ENCODE peak calls at places on chromosomes 16 and 17, in ten cellular contexts. One of them, this sample, is unnamed.

GRCh38 chr16:19153876-19154275 is 14.2 kb upstream of the SYT17 start:
- DNase-seq in activated naive CD8-positive, alpha-beta T cell treated with anti-CD3 and anti-CD28 coated beads, Interleukin-2, amount 50 U/mL, for 24 hours: no peak
- DNase-seq in epithelial cell of proximal tubule: no peak
- DNase-seq in ovary: no peak
- DNase-seq in COR-L47: peak; percentile 44
- DNase-seq in kidney: no peak
- DNase-seq in Peyer's patch: no peak
- DNase-seq in HS-27A: no peak
- DNase-seq in A549: peak; percentile 59
- DNase-seq in EL: peak; percentile 39
- DNase-seq in this sample: no peak

GRCh38 chr17:9647014-9647413 is 1.7 kb downstream of the USP43 start:
- DNase-seq in activated naive CD8-positive, alpha-beta T cell treated with anti-CD3 and anti-CD28 coated beads, Interleukin-2, amount 50 U/mL, for 24 hours: no peak
- DNase-seq in epithelial cell of proximal tubule: peak; percentile 23
- DNase-seq in ovary: no peak
- DNase-seq in COR-L47: no peak
- DNase-seq in kidney: no peak
- DNase-seq in Peyer's patch: no peak
- DNase-seq in HS-27A: no peak
- DNase-seq in A549: no peak
- DNase-seq in EL: no peak
- DNase-seq in this sample: no peak

GRCh38 chr17:10737168-10737622 is 7.4 kb upstream of the TMEM220 start:
- DNase-seq in activated naive CD8-positive, alpha-beta T cell treated with anti-CD3 and anti-CD28 coated beads, Interleukin-2, amount 50 U/mL, for 24 hours: peak; percentile 39
- DNase-seq in epithelial cell of proximal tubule: peak; percentile 61
- DNase-seq in ovary: peak; percentile 61
- DNase-seq in COR-L47: peak; percentile 9
- DNase-seq in kidney: no peak
- DNase-seq in Peyer's patch: peak; percentile 92
- DNase-seq in HS-27A: no peak
- DNase-seq in A549: peak; percentile 72
- DNase-seq in EL: peak; percentile 61
- DNase-seq in this sample: peak; percentile 58

GRCh38 chr17:14301761-14302401 is 1.0 kb downstream of the HS3ST3B1 start:
- DNase-seq in activated naive CD8-positive, alpha-beta T cell treated with anti-CD3 and anti-CD28 coated beads, Interleukin-2, amount 50 U/mL, for 24 hours: peak; percentile 65
- DNase-seq in epithelial cell of proximal tubule: no peak
- DNase-seq in ovary: peak; percentile 56
- DNase-seq in COR-L47: no peak
- DNase-seq in kidney: peak; percentile 79
- DNase-seq in Peyer's patch: peak; percentile 78
- DNase-seq in HS-27A: no peak
- DNase-seq in A549: no peak
- DNase-seq in EL: peak; percentile 60
- DNase-seq in this sample: peak; percentile 41

GRCh38 chr16:709651-710499 is 4.3 kb upstream of the FBXL16 start:
- DNase-seq in activated naive CD8-positive, alpha-beta T cell treated with anti-CD3 and anti-CD28 coated beads, Interleukin-2, amount 50 U/mL, for 24 hours: no peak
- DNase-seq in epithelial cell of proximal tubule: no peak
- DNase-seq in ovary: no peak
- DNase-seq in COR-L47: peak; percentile 96
- DNase-seq in kidney: no peak
- DNase-seq in Peyer's patch: no peak
- DNase-seq in HS-27A: peak; percentile 51
- DNase-seq in A549: no peak
- DNase-seq in EL: peak; percentile 66
- DNase-seq in this sample: no peak

GRCh38 chr16:23974223-23974622 is 138.4 kb downstream of the PRKCB start:
- DNase-seq in activated naive CD8-positive, alpha-beta T cell treated with anti-CD3 and anti-CD28 coated beads, Interleukin-2, amount 50 U/mL, for 24 hours: no peak
- DNase-seq in epithelial cell of proximal tubule: no peak
- DNase-seq in ovary: no peak
- DNase-seq in COR-L47: no peak
- DNase-seq in kidney: no peak
- DNase-seq in Peyer's patch: no peak
- DNase-seq in HS-27A: no peak
- DNase-seq in A549: no peak
- DNase-seq in EL: no peak
- DNase-seq in this sample: no peak

GRCh38 chr17:4597975-4598374 is 13.6 kb downstream of the SMTNL2 start:
- DNase-seq in activated naive CD8-positive, alpha-beta T cell treated with anti-CD3 and anti-CD28 coated beads, Interleukin-2, amount 50 U/mL, for 24 hours: no peak
- DNase-seq in epithelial cell of proximal tubule: no peak
- DNase-seq in ovary: no peak
- DNase-seq in COR-L47: no peak
- DNase-seq in kidney: peak; percentile 46
- DNase-seq in Peyer's patch: no peak
- DNase-seq in HS-27A: no peak
- DNase-seq in A549: no peak
- DNase-seq in EL: no peak
- DNase-seq in this sample: no peak

GRCh38 chr17:54771409-54771808 is 129.2 kb upstream of the TOM1L1 start:
- DNase-seq in activated naive CD8-positive, alpha-beta T cell treated with anti-CD3 and anti-CD28 coated beads, Interleukin-2, amount 50 U/mL, for 24 hours: no peak
- DNase-seq in epithelial cell of proximal tubule: peak; percentile 50
- DNase-seq in ovary: no peak
- DNase-seq in COR-L47: no peak
- DNase-seq in kidney: no peak
- DNase-seq in Peyer's patch: no peak
- DNase-seq in HS-27A: no peak
- DNase-seq in A549: no peak
- DNase-seq in EL: no peak
- DNase-seq in this sample: no peak

GRCh38 chr17:58333396-58334207 is 5.0 kb upstream of the TSPOAP1 start:
- DNase-seq in activated naive CD8-positive, alpha-beta T cell treated with anti-CD3 and anti-CD28 coated beads, Interleukin-2, amount 50 U/mL, for 24 hours: peak; percentile 50
- DNase-seq in epithelial cell of proximal tubule: no peak
- DNase-seq in ovary: no peak
- DNase-seq in COR-L47: no peak
- DNase-seq in kidney: peak; percentile 32
- DNase-seq in Peyer's patch: no peak
- DNase-seq in HS-27A: no peak
- DNase-seq in A549: no peak
- DNase-seq in EL: no peak
- DNase-seq in this sample: no peak

GRCh38 chr16:54351171-54351570 is 64.6 kb upstream of the IRX3 start:
- DNase-seq in activated naive CD8-positive, alpha-beta T cell treated with anti-CD3 and anti-CD28 coated beads, Interleukin-2, amount 50 U/mL, for 24 hours: no peak
- DNase-seq in epithelial cell of proximal tubule: no peak
- DNase-seq in ovary: no peak
- DNase-seq in COR-L47: no peak
- DNase-seq in kidney: no peak
- DNase-seq in Peyer's patch: no peak
- DNase-seq in HS-27A: no peak
- DNase-seq in A549: no peak
- DNase-seq in EL: no peak
- DNase-seq in this sample: no peak

GRCh38 chr17:81166033-81166472 is at the start of gene AATK:
- DNase-seq in activated naive CD8-positive, alpha-beta T cell treated with anti-CD3 and anti-CD28 coated beads, Interleukin-2, amount 50 U/mL, for 24 hours: no peak
- DNase-seq in epithelial cell of proximal tubule: no peak
- DNase-seq in ovary: no peak
- DNase-seq in COR-L47: no peak
- DNase-seq in kidney: no peak
- DNase-seq in Peyer's patch: no peak
- DNase-seq in HS-27A: no peak
- DNase-seq in A549: no peak
- DNase-seq in EL: no peak
- DNase-seq in this sample: no peak

GRCh38 chr16:4839942-4840341 is 7.1 kb downstream of the GLYR1 start:
- DNase-seq in activated naive CD8-positive, alpha-beta T cell treated with anti-CD3 and anti-CD28 coated beads, Interleukin-2, amount 50 U/mL, for 24 hours: no peak
- DNase-seq in epithelial cell of proximal tubule: no peak
- DNase-seq in ovary: no peak
- DNase-seq in COR-L47: no peak
- DNase-seq in kidney: no peak
- DNase-seq in Peyer's patch: peak; percentile 33
- DNase-seq in HS-27A: no peak
- DNase-seq in A549: peak; percentile 16
- DNase-seq in EL: no peak
- DNase-seq in this sample: no peak

GRCh38 chr16:56742030-56742984 is 12.4 kb downstream of the NUP93 start:
- DNase-seq in activated naive CD8-positive, alpha-beta T cell treated with anti-CD3 and anti-CD28 coated beads, Interleukin-2, amount 50 U/mL, for 24 hours: no peak
- DNase-seq in epithelial cell of proximal tubule: peak; percentile 68
- DNase-seq in ovary: no peak
- DNase-seq in COR-L47: no peak
- DNase-seq in kidney: no peak
- DNase-seq in Peyer's patch: no peak
- DNase-seq in HS-27A: peak; percentile 50
- DNase-seq in A549: no peak
- DNase-seq in EL: peak; percentile 89
- DNase-seq in this sample: no peak

GRCh38 chr17:65987988-65988387 is 203.9 kb downstream of the CEP112 start:
- DNase-seq in activated naive CD8-positive, alpha-beta T cell treated with anti-CD3 and anti-CD28 coated beads, Interleukin-2, amount 50 U/mL, for 24 hours: no peak
- DNase-seq in epithelial cell of proximal tubule: peak; percentile 6
- DNase-seq in ovary: no peak
- DNase-seq in COR-L47: peak; percentile 67
- DNase-seq in kidney: no peak
- DNase-seq in Peyer's patch: no peak
- DNase-seq in HS-27A: peak; percentile 2
- DNase-seq in A549: peak; percentile 14
- DNase-seq in EL: peak; percentile 49
- DNase-seq in this sample: no peak

GRCh38 chr17:65975878-65976277 is 216.1 kb downstream of the CEP112 start:
- DNase-seq in activated naive CD8-positive, alpha-beta T cell treated with anti-CD3 and anti-CD28 coated beads, Interleukin-2, amount 50 U/mL, for 24 hours: no peak
- DNase-seq in epithelial cell of proximal tubule: no peak
- DNase-seq in ovary: no peak
- DNase-seq in COR-L47: no peak
- DNase-seq in kidney: no peak
- DNase-seq in Peyer's patch: no peak
- DNase-seq in HS-27A: no peak
- DNase-seq in A549: no peak
- DNase-seq in EL: no peak
- DNase-seq in this sample: no peak

GRCh38 chr17:36864827-36865320 is 72.4 kb upstream of the LHX1 start:
- DNase-seq in activated naive CD8-positive, alpha-beta T cell treated with anti-CD3 and anti-CD28 coated beads, Interleukin-2, amount 50 U/mL, for 24 hours: no peak
- DNase-seq in epithelial cell of proximal tubule: no peak
- DNase-seq in ovary: no peak
- DNase-seq in COR-L47: no peak
- DNase-seq in kidney: no peak
- DNase-seq in Peyer's patch: no peak
- DNase-seq in HS-27A: no peak
- DNase-seq in A549: no peak
- DNase-seq in EL: no peak
- DNase-seq in this sample: no peak

GRCh38 chr17:46964315-46965265 is 14.5 kb downstream of the RPRML start:
- DNase-seq in activated naive CD8-positive, alpha-beta T cell treated with anti-CD3 and anti-CD28 coated beads, Interleukin-2, amount 50 U/mL, for 24 hours: no peak
- DNase-seq in epithelial cell of proximal tubule: no peak
- DNase-seq in ovary: no peak
- DNase-seq in COR-L47: no peak
- DNase-seq in kidney: peak; percentile 18
- DNase-seq in Peyer's patch: no peak
- DNase-seq in HS-27A: no peak
- DNase-seq in A549: no peak
- DNase-seq in EL: no peak
- DNase-seq in this sample: no peak

GRCh38 chr16:1054660-1055556 is 17.6 kb upstream of the SSTR5 start:
- DNase-seq in activated naive CD8-positive, alpha-beta T cell treated with anti-CD3 and anti-CD28 coated beads, Interleukin-2, amount 50 U/mL, for 24 hours: peak; percentile 59
- DNase-seq in epithelial cell of proximal tubule: no peak
- DNase-seq in ovary: peak; percentile 39
- DNase-seq in COR-L47: peak; percentile 49
- DNase-seq in kidney: no peak
- DNase-seq in Peyer's patch: peak; percentile 59
- DNase-seq in HS-27A: no peak
- DNase-seq in A549: peak; percentile 77
- DNase-seq in EL: peak; percentile 38
- DNase-seq in this sample: peak; percentile 73

GRCh38 chr17:42403150-42403549 is 14.9 kb upstream of the STAT3 start:
- DNase-seq in activated naive CD8-positive, alpha-beta T cell treated with anti-CD3 and anti-CD28 coated beads, Interleukin-2, amount 50 U/mL, for 24 hours: peak; percentile 76
- DNase-seq in epithelial cell of proximal tubule: no peak
- DNase-seq in ovary: no peak
- DNase-seq in COR-L47: no peak
- DNase-seq in kidney: no peak
- DNase-seq in Peyer's patch: peak; percentile 64
- DNase-seq in HS-27A: no peak
- DNase-seq in A549: no peak
- DNase-seq in EL: no peak
- DNase-seq in this sample: no peak

GRCh38 chr16:75860654-75861053 is 134.4 kb upstream of the CPHXL start:
- DNase-seq in activated naive CD8-positive, alpha-beta T cell treated with anti-CD3 and anti-CD28 coated beads, Interleukin-2, amount 50 U/mL, for 24 hours: no peak
- DNase-seq in epithelial cell of proximal tubule: no peak
- DNase-seq in ovary: no peak
- DNase-seq in COR-L47: peak; percentile 83
- DNase-seq in kidney: peak; percentile 40
- DNase-seq in Peyer's patch: no peak
- DNase-seq in HS-27A: no peak
- DNase-seq in A549: no peak
- DNase-seq in EL: no peak
- DNase-seq in this sample: no peak

GRCh38 chr16:72110662-72111615 is 17.3 kb downstream of the DHX38 start:
- DNase-seq in activated naive CD8-positive, alpha-beta T cell treated with anti-CD3 and anti-CD28 coated beads, Interleukin-2, amount 50 U/mL, for 24 hours: no peak
- DNase-seq in epithelial cell of proximal tubule: no peak
- DNase-seq in ovary: no peak
- DNase-seq in COR-L47: no peak
- DNase-seq in kidney: no peak
- DNase-seq in Peyer's patch: no peak
- DNase-seq in HS-27A: no peak
- DNase-seq in A549: no peak
- DNase-seq in EL: no peak
- DNase-seq in this sample: no peak

GRCh38 chr17:20032636-20033035 is 23.5 kb downstream of the SPECC1 start:
- DNase-seq in activated naive CD8-positive, alpha-beta T cell treated with anti-CD3 and anti-CD28 coated beads, Interleukin-2, amount 50 U/mL, for 24 hours: no peak
- DNase-seq in epithelial cell of proximal tubule: no peak
- DNase-seq in ovary: no peak
- DNase-seq in COR-L47: no peak
- DNase-seq in kidney: no peak
- DNase-seq in Peyer's patch: no peak
- DNase-seq in HS-27A: no peak
- DNase-seq in A549: no peak
- DNase-seq in EL: no peak
- DNase-seq in this sample: no peak

GRCh38 chr17:75827291-75828050 is 16.7 kb downstream of the UNC13D start:
- DNase-seq in activated naive CD8-positive, alpha-beta T cell treated with anti-CD3 and anti-CD28 coated beads, Interleukin-2, amount 50 U/mL, for 24 hours: peak; percentile 69
- DNase-seq in epithelial cell of proximal tubule: no peak
- DNase-seq in ovary: peak; percentile 75
- DNase-seq in COR-L47: peak; percentile 66
- DNase-seq in kidney: peak; percentile 85
- DNase-seq in Peyer's patch: peak; percentile 76
- DNase-seq in HS-27A: no peak
- DNase-seq in A549: peak; percentile 92
- DNase-seq in EL: peak; percentile 45
- DNase-seq in this sample: peak; percentile 79

GRCh38 chr17:28763804-28764266 is 20.0 kb downstream of the TRAF4 start:
- DNase-seq in activated naive CD8-positive, alpha-beta T cell treated with anti-CD3 and anti-CD28 coated beads, Interleukin-2, amount 50 U/mL, for 24 hours: peak; percentile 79
- DNase-seq in epithelial cell of proximal tubule: no peak
- DNase-seq in ovary: peak; percentile 78
- DNase-seq in COR-L47: peak; percentile 72
- DNase-seq in kidney: no peak
- DNase-seq in Peyer's patch: peak; percentile 94
- DNase-seq in HS-27A: no peak
- DNase-seq in A549: peak; percentile 81
- DNase-seq in EL: peak; percentile 78
- DNase-seq in this sample: peak; percentile 78

GRCh38 chr16:85903576-85903975 is 4.6 kb downstream of the IRF8 start:
- DNase-seq in activated naive CD8-positive, alpha-beta T cell treated with anti-CD3 and anti-CD28 coated beads, Interleukin-2, amount 50 U/mL, for 24 hours: no peak
- DNase-seq in epithelial cell of proximal tubule: no peak
- DNase-seq in ovary: no peak
- DNase-seq in COR-L47: no peak
- DNase-seq in kidney: peak; percentile 45
- DNase-seq in Peyer's patch: peak; percentile 88
- DNase-seq in HS-27A: no peak
- DNase-seq in A549: no peak
- DNase-seq in EL: no peak
- DNase-seq in this sample: no peak

GRCh38 chr16:68272501-68273209 is 8.3 kb downstream of the SLC7A6 start:
- DNase-seq in activated naive CD8-positive, alpha-beta T cell treated with anti-CD3 and anti-CD28 coated beads, Interleukin-2, amount 50 U/mL, for 24 hours: no peak
- DNase-seq in epithelial cell of proximal tubule: no peak
- DNase-seq in ovary: no peak
- DNase-seq in COR-L47: peak; percentile 71
- DNase-seq in kidney: no peak
- DNase-seq in Peyer's patch: peak; percentile 85
- DNase-seq in HS-27A: no peak
- DNase-seq in A549: no peak
- DNase-seq in EL: no peak
- DNase-seq in this sample: no peak

GRCh38 chr16:11612110-11612981 is 25.6 kb upstream of the LITAF start:
- DNase-seq in activated naive CD8-positive, alpha-beta T cell treated with anti-CD3 and anti-CD28 coated beads, Interleukin-2, amount 50 U/mL, for 24 hours: no peak
- DNase-seq in epithelial cell of proximal tubule: peak; percentile 78
- DNase-seq in ovary: no peak
- DNase-seq in COR-L47: no peak
- DNase-seq in kidney: peak; percentile 94
- DNase-seq in Peyer's patch: peak; percentile 78
- DNase-seq in HS-27A: no peak
- DNase-seq in A549: no peak
- DNase-seq in EL: no peak
- DNase-seq in this sample: no peak

GRCh38 chr17:4998666-4999428 is 1.1 kb downstream of the KIF1C start:
- DNase-seq in activated naive CD8-positive, alpha-beta T cell treated with anti-CD3 and anti-CD28 coated beads, Interleukin-2, amount 50 U/mL, for 24 hours: no peak
- DNase-seq in epithelial cell of proximal tubule: no peak
- DNase-seq in ovary: peak; percentile 49
- DNase-seq in COR-L47: no peak
- DNase-seq in kidney: peak; percentile 83
- DNase-seq in Peyer's patch: peak; percentile 75
- DNase-seq in HS-27A: no peak
- DNase-seq in A549: peak; percentile 44
- DNase-seq in EL: no peak
- DNase-seq in this sample: no peak